ENCODE peak calls at places on chromosomes 12 and 14, in ten cellular contexts. K is left lung, B is fibroblast of mammary gland, F is kidney, P is choroid plexus epithelial cell, M is right atrium auricular region, L is uterus, G is keratinocyte, R is bronchial epithelial cell, U is tibial artery. N is an unnamed sample.

GRCh38 chr14:33799705-33800269 is 151.1 kb downstream of the EGLN3 start:
- DNase-seq in K (no peak), B (peak), F (peak), P (peak), M (no peak), L (no peak), G (no peak), R (no peak), U (peak), N (no peak)

GRCh38 chr12:54555670-54556257 is 6.4 kb downstream of the PDE1B start:
- DNase-seq in K (no peak), B (no peak), F (no peak), P (no peak), M (no peak), L (no peak), G (no peak), R (no peak), U (no peak), N (no peak)

GRCh38 chr12:29431516-29431915 is 50.5 kb upstream of the ERGIC2 start:
- DNase-seq in K (no peak), B (no peak), F (no peak), P (no peak), M (no peak), L (no peak), G (no peak), R (no peak), U (no peak), N (no peak)

GRCh38 chr12:26746315-26746714 is 86.7 kb downstream of the ITPR2 start:
- DNase-seq in K (no peak), B (peak), F (no peak), P (peak), M (no peak), L (no peak), G (peak), R (peak), U (no peak), N (no peak)

GRCh38 chr12:103745962-103746361 is 95.1 kb downstream of the NT5DC3 start:
- DNase-seq in K (no peak), B (no peak), F (no peak), P (peak), M (no peak), L (no peak), G (no peak), R (no peak), U (no peak), N (no peak)

GRCh38 chr12:10365716-10366433 is 24.0 kb downstream of the KLRK1 start:
- DNase-seq in K (no peak), B (no peak), F (no peak), P (peak), M (no peak), L (no peak), G (no peak), R (peak), U (no peak), N (no peak)

GRCh38 chr14:100578552-100578951 is 8.7 kb downstream of the BEGAIN start:
- DNase-seq in K (no peak), B (peak), F (no peak), P (peak), M (no peak), L (no peak), G (no peak), R (peak), U (no peak), N (no peak)

GRCh38 chr12:78951746-78952532 is 87.4 kb downstream of the SYT1 start:
- DNase-seq in K (no peak), B (peak), F (no peak), P (no peak), M (no peak), L (no peak), G (no peak), R (peak), U (no peak), N (no peak)

GRCh38 chr12:64187370-64187769 is 34.7 kb downstream of the KICS2 start:
- DNase-seq in K (no peak), B (peak), F (no peak), P (peak), M (no peak), L (no peak), G (no peak), R (peak), U (no peak), N (no peak)

GRCh38 chr14:72636094-72636493 is 257.8 kb downstream of the DPF3 start:
- DNase-seq in K (no peak), B (peak), F (no peak), P (no peak), M (no peak), L (no peak), G (no peak), R (peak), U (no peak), N (no peak)

GRCh38 chr12:113933201-113933786 is 32.8 kb downstream of the RBM19 start:
- DNase-seq in K (no peak), B (peak), F (no peak), P (peak), M (peak), L (peak), G (no peak), R (no peak), U (no peak), N (no peak)

GRCh38 chr12:96500686-96501085 is 11.3 kb downstream of the CFAP54 start:
- DNase-seq in K (no peak), B (peak), F (no peak), P (peak), M (no peak), L (no peak), G (no peak), R (no peak), U (no peak), N (no peak)

GRCh38 chr12:53223391-53224267 is 8.4 kb downstream of the RARG start:
- DNase-seq in K (no peak), B (peak), F (peak), P (peak), M (no peak), L (no peak), G (no peak), R (peak), U (peak), N (no peak)

GRCh38 chr12:76719171-76719631 is 44.7 kb upstream of the ZDHHC17 start:
- DNase-seq in K (no peak), B (peak), F (no peak), P (peak), M (no peak), L (no peak), G (no peak), R (no peak), U (no peak), N (no peak)

GRCh38 chr14:81348086-81348485 is 52.0 kb downstream of the STON2 start:
- DNase-seq in K (no peak), B (no peak), F (no peak), P (no peak), M (no peak), L (no peak), G (no peak), R (no peak), U (no peak), N (no peak)

GRCh38 chr14:81129242-81129641 is 91.5 kb downstream of the GTF2A1 start:
- DNase-seq in K (no peak), B (no peak), F (no peak), P (no peak), M (no peak), L (no peak), G (no peak), R (no peak), U (no peak), N (no peak)

GRCh38 chr12:65892905-65893304 is 68.6 kb downstream of the HMGA2 start:
- DNase-seq in K (no peak), B (peak), F (no peak), P (peak), M (no peak), L (no peak), G (no peak), R (peak), U (no peak), N (no peak)

GRCh38 chr12:65725376-65725775 is 98.9 kb upstream of the HMGA2 start:
- DNase-seq in K (no peak), B (no peak), F (no peak), P (peak), M (no peak), L (no peak), G (no peak), R (peak), U (no peak), N (no peak)

GRCh38 chr14:100494645-100495044 is 92.6 kb downstream of the BEGAIN start:
- DNase-seq in K (no peak), B (no peak), F (peak), P (no peak), M (no peak), L (no peak), G (no peak), R (no peak), U (no peak), N (no peak)

GRCh38 chr12:131684015-131684725 is 26.7 kb upstream of the SFSWAP start:
- DNase-seq in K (no peak), B (no peak), F (peak), P (no peak), M (no peak), L (no peak), G (no peak), R (no peak), U (peak), N (no peak)

GRCh38 chr14:32986791-32987545 is 48.3 kb downstream of the NPAS3 start:
- DNase-seq in K (no peak), B (peak), F (no peak), P (peak), M (no peak), L (no peak), G (no peak), R (no peak), U (no peak), N (no peak)

GRCh38 chr12:56931474-56931978 is 2.7 kb downstream of the SDR9C7 start:
- DNase-seq in K (no peak), B (peak), F (no peak), P (peak), M (no peak), L (no peak), G (peak), R (peak), U (no peak), N (no peak)

GRCh38 chr12:60271816-60272215 is 676.0 kb downstream of the SLC16A7 start:
- DNase-seq in K (no peak), B (no peak), F (peak), P (no peak), M (no peak), L (no peak), G (no peak), R (no peak), U (no peak), N (no peak)

GRCh38 chr14:22303589-22304195 is 285.3 kb downstream of the DAD1 start:
- DNase-seq in K (no peak), B (peak), F (no peak), P (peak), M (no peak), L (no peak), G (no peak), R (no peak), U (no peak), N (no peak)

GRCh38 chr14:101252443-101253214 is 308.7 kb upstream of the DIO3 start:
- DNase-seq in K (no peak), B (no peak), F (no peak), P (no peak), M (peak), L (no peak), G (no peak), R (no peak), U (peak), N (no peak)

GRCh38 chr12:122917508-122918227 is 21.7 kb upstream of the VPS37B start:
- DNase-seq in K (peak), B (peak), F (peak), P (peak), M (peak), L (no peak), G (no peak), R (peak), U (peak), N (no peak)

GRCh38 chr12:89070603-89071002 is 281.7 kb downstream of the DUSP6 start:
- DNase-seq in K (no peak), B (no peak), F (no peak), P (no peak), M (no peak), L (no peak), G (no peak), R (peak), U (no peak), N (no peak)

GRCh38 chr12:5220835-5221234 is 177.2 kb downstream of the KCNA5 start:
- DNase-seq in K (no peak), B (no peak), F (no peak), P (no peak), M (no peak), L (no peak), G (no peak), R (peak), U (no peak), N (no peak)

GRCh38 chr12:124080649-124081048 is 107.6 kb downstream of the ZNF664 start:
- DNase-seq in K (no peak), B (no peak), F (no peak), P (no peak), M (no peak), L (no peak), G (no peak), R (no peak), U (no peak), N (no peak)

GRCh38 chr14:55448146-55448614 is 7.8 kb upstream of the TBPL2 start:
- DNase-seq in K (no peak), B (peak), F (no peak), P (peak), M (no peak), L (peak), G (peak), R (peak), U (no peak), N (peak)

GRCh38 chr14:52048641-52049204 is 20.1 kb downstream of the NID2 start:
- DNase-seq in K (no peak), B (peak), F (no peak), P (peak), M (no peak), L (no peak), G (no peak), R (no peak), U (peak), N (no peak)

GRCh38 chr12:114687269-114687605 is 3.3 kb upstream of the TBX3 start:
- DNase-seq in K (no peak), B (no peak), F (no peak), P (no peak), M (no peak), L (no peak), G (no peak), R (no peak), U (no peak), N (no peak)

GRCh38 chr14:74956000-74956279 is 543 bp upstream of the PGF start:
- DNase-seq in K (no peak), B (no peak), F (no peak), P (no peak), M (no peak), L (no peak), G (no peak), R (no peak), U (no peak), N (no peak)

GRCh38 chr14:74954232-74954946 is 1.0 kb downstream of the PGF start:
- DNase-seq in K (no peak), B (no peak), F (no peak), P (no peak), M (no peak), L (no peak), G (no peak), R (no peak), U (peak), N (no peak)

GRCh38 chr14:74954947-74955228 is 509 bp downstream of the PGF start:
- DNase-seq in K (no peak), B (no peak), F (no peak), P (no peak), M (no peak), L (no peak), G (no peak), R (no peak), U (no peak), N (no peak)

GRCh38 chr14:74955229-74955999 is at the start of gene PGF:
- DNase-seq in K (peak), B (peak), F (peak), P (peak), M (no peak), L (peak), G (no peak), R (peak), U (peak), N (no peak)

GRCh38 chr14:74956280-74957072 is 1.1 kb upstream of the PGF start:
- DNase-seq in K (no peak), B (no peak), F (no peak), P (no peak), M (no peak), L (no peak), G (no peak), R (no peak), U (peak), N (no peak)
- H3K4me3 ChIP-seq in K (no peak), B (no peak), F (no peak), P (no peak), M (no peak), L (no peak), G (no peak), R (no peak), U (no peak), N (no peak)

DNA sequence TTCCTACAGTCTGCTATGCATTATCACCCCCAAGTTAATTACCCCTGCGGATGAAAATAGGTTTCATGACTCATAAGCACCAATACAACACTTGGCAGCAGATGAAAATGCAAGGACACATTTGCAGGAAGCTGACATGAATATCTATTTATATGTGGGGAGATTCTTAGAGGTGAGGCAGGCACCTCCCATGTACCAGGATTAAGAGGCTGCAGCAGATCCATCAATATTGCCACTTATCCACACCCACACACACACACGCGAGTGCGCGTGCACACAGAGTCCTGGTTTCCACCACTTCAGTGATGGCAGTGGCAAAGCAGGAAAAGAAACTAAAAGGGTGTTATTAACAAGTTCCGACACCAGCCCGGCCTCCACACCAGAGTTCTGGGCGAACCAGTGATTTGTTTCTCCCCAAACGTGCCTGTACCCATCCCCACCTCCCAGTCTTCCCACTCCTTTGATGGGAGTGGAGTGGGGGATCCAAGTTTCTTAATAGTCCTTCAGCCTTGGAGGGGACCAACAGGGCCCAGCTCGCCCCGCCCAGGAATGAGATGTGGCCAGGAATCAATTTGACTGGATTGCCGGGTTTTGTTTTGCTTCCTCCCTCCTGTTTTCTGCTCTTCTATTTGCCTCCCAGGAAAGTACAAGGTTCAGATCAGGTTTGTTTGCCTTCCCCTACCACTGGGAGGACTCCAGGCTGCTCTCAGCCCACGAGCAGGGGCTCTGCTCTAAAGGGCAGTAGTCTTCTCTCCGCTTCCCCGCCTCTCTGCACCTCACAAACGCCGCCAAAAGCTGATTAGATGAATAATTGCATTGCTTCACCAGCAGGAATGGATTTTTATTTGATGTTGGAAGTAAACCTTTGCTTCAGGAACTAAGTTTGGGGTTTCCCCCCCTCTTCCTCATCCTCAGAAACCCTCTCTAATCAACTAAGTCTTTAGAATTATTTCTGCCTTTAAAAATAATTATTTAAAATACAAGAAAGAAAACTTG is 5.2 kb downstream of the IRF2BPL start:
- DNase-seq in K (no peak), B (no peak), F (no peak), P (peak), M (no peak), L (peak), G (no peak), R (peak), U (no peak), N (no peak)
- TF ChIP-seq CTCF in K (peak), B (peak), F (peak), P (peak), M (peak), L (peak), G (peak), R (no peak), U (no peak), N (peak)

GRCh38 chr14:75518625-75519024 is 3.6 kb upstream of the BATF start:
- DNase-seq in K (no peak), B (peak), F (no peak), P (peak), M (no peak), L (no peak), G (no peak), R (peak), U (no peak), N (no peak)

GRCh38 chr14:75515631-75515999 is 6.7 kb upstream of the BATF start:
- DNase-seq in K (no peak), B (peak), F (no peak), P (peak), M (no peak), L (no peak), G (no peak), R (no peak), U (no peak), N (no peak)

GRCh38 chr14:75513911-75514672 is 8.2 kb upstream of the BATF start:
- DNase-seq in K (peak), B (no peak), F (no peak), P (no peak), M (no peak), L (no peak), G (no peak), R (no peak), U (no peak), N (no peak)

GRCh38 chr14:75511201-75511600 is 11.1 kb upstream of the BATF start:
- DNase-seq in K (no peak), B (no peak), F (no peak), P (no peak), M (no peak), L (no peak), G (no peak), R (no peak), U (no peak), N (no peak)

DNA sequence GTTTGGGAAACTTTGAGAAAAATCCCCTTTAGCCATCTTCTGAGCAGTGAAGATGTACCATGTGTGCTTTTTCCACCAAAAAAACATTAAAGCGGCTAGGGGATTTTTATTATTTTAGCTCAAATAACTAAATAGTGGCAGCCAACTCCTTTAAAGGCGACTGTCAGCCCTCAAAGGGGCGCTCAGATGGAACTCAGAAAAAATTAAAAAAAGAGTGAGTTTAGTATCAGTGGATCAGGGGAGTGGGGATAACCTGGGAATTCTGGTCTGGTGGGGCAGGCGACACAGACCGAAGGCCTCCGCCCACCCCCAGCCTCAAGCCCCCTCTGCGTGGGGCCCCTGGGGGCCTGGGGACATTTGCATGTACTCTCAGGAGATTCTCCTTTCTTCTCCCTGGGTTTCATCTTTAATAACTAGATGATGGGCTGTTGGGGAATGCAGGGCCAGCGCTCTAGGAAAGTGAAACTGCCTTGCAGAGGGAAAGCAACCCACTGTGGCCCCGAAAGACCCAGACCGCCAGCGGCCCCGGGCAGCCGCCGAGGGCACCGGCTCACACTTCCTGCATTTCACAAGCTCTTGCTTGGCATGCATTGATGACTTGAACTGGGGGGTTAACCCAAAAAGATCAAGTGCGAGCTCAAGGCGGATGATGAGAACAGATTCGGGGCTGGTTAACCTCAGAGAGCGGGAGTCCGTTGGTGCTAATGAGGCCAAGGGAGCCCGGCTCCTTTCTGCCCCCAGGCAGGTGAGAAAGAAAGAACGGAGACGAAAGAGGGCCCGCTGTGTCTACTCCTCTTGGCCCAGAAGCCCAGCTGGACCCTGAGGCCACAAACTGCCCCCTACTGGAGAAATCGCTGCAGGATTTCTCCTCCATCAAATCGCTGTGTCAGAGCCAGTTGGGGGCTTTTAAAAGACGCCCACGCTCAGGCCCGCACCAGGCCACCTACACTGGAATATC is 7.3 kb upstream of the BATF start:
- DNase-seq in K (no peak), B (peak), F (no peak), P (peak), M (no peak), L (no peak), G (no peak), R (no peak), U (no peak), N (no peak)
- H3K4me3 ChIP-seq in K (peak), B (peak), F (no peak), P (peak), M (peak), L (peak), G (no peak), R (no peak), U (peak), N (peak)

DNA sequence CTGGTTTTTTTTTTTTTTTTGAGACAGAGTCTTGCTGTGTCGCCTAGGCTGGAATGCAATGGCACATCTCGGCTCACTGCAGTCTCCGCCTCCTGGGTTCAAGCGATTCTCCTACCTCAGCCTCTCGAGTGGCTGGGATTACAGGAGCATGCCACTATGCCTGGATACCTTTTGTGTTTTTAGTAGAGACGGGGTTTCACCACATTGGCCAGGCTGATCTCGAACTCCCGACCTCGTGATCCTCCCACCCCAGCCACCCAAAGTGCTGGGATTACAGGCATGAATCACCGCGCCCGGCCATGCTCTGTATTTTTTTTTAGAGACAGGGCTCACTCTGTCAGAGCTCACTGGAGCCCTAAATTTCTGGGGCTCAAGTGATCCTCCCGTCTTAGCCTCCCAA is 32.6 kb downstream of the VRTN start:
- DNase-seq in K (no peak), B (no peak), F (peak), P (no peak), M (no peak), L (no peak), G (no peak), R (no peak), U (peak), N (no peak)
- TF ChIP-seq CTCF in K (no peak), B (no peak), F (no peak), P (no peak), M (no peak), L (no peak), G (no peak), R (no peak), U (no peak), N (no peak)